ENCODE peak calls at places on chromosome 3, in ten cellular contexts. S, X, R, J, N, I, F, P, C and U are unnamed samples.

GRCh38 chr3:187788984-187789857 is 44.0 kb upstream of the BCL6 start:
- DNase-seq in S (no peak), X (no peak), R (no peak), J (no peak), N (no peak), I (no peak), F (no peak), P (no peak), C (no peak), U (no peak)

GRCh38 chr3:10198761-10199688 is 34.3 kb downstream of the IRAK2 start:
- DNase-seq in S (peak), X (no peak), R (peak), J (peak), N (peak), I (peak), F (no peak), P (no peak), C (no peak), U (no peak)

GRCh38 chr3:141690366-141691072 is 47.6 kb upstream of the RNF7 start:
- DNase-seq in S (no peak), X (no peak), R (no peak), J (no peak), N (peak), I (no peak), F (no peak), P (no peak), C (no peak), U (no peak)

GRCh38 chr3:183116051-183116614 is 16.8 kb upstream of the MCCC1 start:
- DNase-seq in S (no peak), X (no peak), R (peak), J (no peak), N (no peak), I (peak), F (no peak), P (no peak), C (peak), U (no peak)

GRCh38 chr3:180421221-180421620 is 180.7 kb upstream of the TTC14 start:
- DNase-seq in S (no peak), X (no peak), R (no peak), J (no peak), N (peak), I (no peak), F (no peak), P (no peak), C (no peak), U (no peak)

GRCh38 chr3:146507331-146508120 is 36.9 kb downstream of the PLSCR1 start:
- DNase-seq in S (no peak), X (no peak), R (no peak), J (no peak), N (no peak), I (no peak), F (no peak), P (no peak), C (no peak), U (no peak)

GRCh38 chr3:107752202-107752990 is 229.6 kb downstream of the BBX start:
- DNase-seq in S (peak), X (peak), R (peak), J (peak), N (peak), I (peak), F (no peak), P (no peak), C (no peak), U (no peak)

GRCh38 chr3:144586382-144586781 is 614.8 kb downstream of the DIPK2A start:
- DNase-seq in S (peak), X (no peak), R (no peak), J (no peak), N (peak), I (no peak), F (no peak), P (no peak), C (no peak), U (no peak)

GRCh38 chr3:88810455-88810854 is 297.0 kb upstream of the EPHA3 start:
- DNase-seq in S (peak), X (no peak), R (no peak), J (no peak), N (peak), I (no peak), F (no peak), P (no peak), C (no peak), U (no peak)

GRCh38 chr3:106006001-106006400 is 137.2 kb upstream of the CBLB start:
- DNase-seq in S (peak), X (no peak), R (no peak), J (peak), N (peak), I (no peak), F (no peak), P (no peak), C (no peak), U (no peak)

GRCh38 chr3:190019020-190019419 is 101.7 kb downstream of the P3H2 start:
- DNase-seq in S (no peak), X (no peak), R (no peak), J (no peak), N (no peak), I (no peak), F (no peak), P (no peak), C (no peak), U (no peak)

GRCh38 chr3:113423699-113424098 is 17.6 kb downstream of the CFAP44 start:
- DNase-seq in S (no peak), X (no peak), R (peak), J (no peak), N (no peak), I (no peak), F (no peak), P (no peak), C (no peak), U (no peak)

GRCh38 chr3:11367116-11367781 is 95.1 kb downstream of the ATG7 start:
- DNase-seq in S (no peak), X (no peak), R (no peak), J (no peak), N (peak), I (no peak), F (no peak), P (peak), C (no peak), U (no peak)

GRCh38 chr3:27657404-27657803 is 64.7 kb downstream of the EOMES start:
- DNase-seq in S (no peak), X (no peak), R (no peak), J (no peak), N (no peak), I (no peak), F (no peak), P (no peak), C (no peak), U (no peak)

GRCh38 chr3:177478170-177478859 is 281.0 kb upstream of the TBL1XR1 start:
- DNase-seq in S (peak), X (peak), R (no peak), J (peak), N (peak), I (peak), F (peak), P (peak), C (no peak), U (no peak)

GRCh38 chr3:48240000-48240710 is 749 bp upstream of the ZNF589 start:
- DNase-seq in S (no peak), X (no peak), R (no peak), J (no peak), N (no peak), I (no peak), F (no peak), P (no peak), C (no peak), U (no peak)

GRCh38 chr3:80889643-80890042 is 871.8 kb downstream of the GBE1 start:
- DNase-seq in S (no peak), X (no peak), R (no peak), J (no peak), N (no peak), I (no peak), F (no peak), P (no peak), C (no peak), U (no peak)

GRCh38 chr3:183226333-183226732 is 26.7 kb upstream of the B3GNT5 start:
- DNase-seq in S (no peak), X (no peak), R (no peak), J (no peak), N (no peak), I (no peak), F (no peak), P (no peak), C (no peak), U (no peak)

GRCh38 chr3:60417590-60417989 is 833.7 kb downstream of the FHIT start:
- DNase-seq in S (no peak), X (no peak), R (no peak), J (no peak), N (no peak), I (no peak), F (no peak), P (no peak), C (no peak), U (no peak)

GRCh38 chr3:112512320-112512719 is 13.0 kb upstream of the BTLA start:
- DNase-seq in S (no peak), X (no peak), R (no peak), J (no peak), N (no peak), I (no peak), F (no peak), P (no peak), C (no peak), U (no peak)

GRCh38 chr3:57659004-57659672 is 33.7 kb downstream of the DENND6A start:
- DNase-seq in S (no peak), X (no peak), R (no peak), J (peak), N (no peak), I (no peak), F (no peak), P (no peak), C (no peak), U (no peak)

GRCh38 chr3:54427951-54428871 is 305.9 kb downstream of the CACNA2D3 start:
- DNase-seq in S (peak), X (peak), R (peak), J (peak), N (peak), I (peak), F (no peak), P (peak), C (peak), U (no peak)

GRCh38 chr3:35900079-35900478 is 260.8 kb downstream of the ARPP21 start:
- DNase-seq in S (no peak), X (no peak), R (no peak), J (no peak), N (no peak), I (no peak), F (no peak), P (no peak), C (no peak), U (no peak)

GRCh38 chr3:101643861-101644613 is 32.9 kb downstream of the ZBTB11 start:
- DNase-seq in S (peak), X (peak), R (peak), J (no peak), N (peak), I (no peak), F (no peak), P (no peak), C (no peak), U (no peak)

GRCh38 chr3:101642441-101642840 is 34.5 kb downstream of the ZBTB11 start:
- DNase-seq in S (no peak), X (no peak), R (no peak), J (no peak), N (no peak), I (no peak), F (no peak), P (no peak), C (no peak), U (no peak)

GRCh38 chr3:101643009-101643844 is 33.7 kb downstream of the ZBTB11 start:
- DNase-seq in S (no peak), X (no peak), R (no peak), J (no peak), N (no peak), I (no peak), F (no peak), P (no peak), C (no peak), U (no peak)

DNA sequence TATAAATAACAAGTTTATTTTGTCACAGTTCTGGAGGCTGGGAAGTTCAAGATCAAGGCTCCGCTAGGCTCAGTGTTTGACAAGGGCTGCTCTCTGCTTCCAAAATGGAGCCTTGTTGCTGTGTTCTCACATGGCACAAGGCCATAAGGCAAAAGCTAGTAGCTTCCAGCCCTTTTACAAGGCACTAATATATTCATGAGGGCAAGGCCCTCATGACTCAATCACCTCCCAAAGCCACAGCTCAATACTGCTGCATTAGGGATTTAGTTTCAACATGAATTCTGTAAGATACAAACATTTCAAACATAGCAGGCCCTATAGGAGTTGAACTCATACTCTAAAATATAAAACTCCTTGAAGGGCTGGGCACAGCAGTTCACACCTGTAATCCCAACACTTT is 30.2 kb downstream of the ZBTB11 start:
- DNase-seq in S (peak), X (no peak), R (no peak), J (no peak), N (peak), I (no peak), F (no peak), P (no peak), C (no peak), U (no peak)
- TF ChIP-seq CTCF in S (no peak), X (no peak), R (no peak), J (no peak), N (no peak), I (no peak), F (no peak), P (no peak), C (no peak), U (no peak)

GRCh38 chr3:169662215-169663070 is 1.1 kb downstream of the MECOM start:
- DNase-seq in S (peak), X (peak), R (peak), J (peak), N (peak), I (peak), F (peak), P (no peak), C (peak), U (no peak)
- TF ChIP-seq CTCF in S (no peak), X (peak), R (peak), J (peak), N (peak), I (peak), F (peak), P (peak), C (peak), U (no peak)

GRCh38 chr3:126365351-126366274 is 8.4 kb upstream of the KLF15 start:
- DNase-seq in S (no peak), X (no peak), R (no peak), J (no peak), N (no peak), I (no peak), F (no peak), P (no peak), C (no peak), U (no peak)
- TF ChIP-seq CTCF in S (no peak), X (no peak), R (no peak), J (no peak), N (no peak), I (no peak), F (no peak), P (no peak), C (no peak), U (no peak)

DNA sequence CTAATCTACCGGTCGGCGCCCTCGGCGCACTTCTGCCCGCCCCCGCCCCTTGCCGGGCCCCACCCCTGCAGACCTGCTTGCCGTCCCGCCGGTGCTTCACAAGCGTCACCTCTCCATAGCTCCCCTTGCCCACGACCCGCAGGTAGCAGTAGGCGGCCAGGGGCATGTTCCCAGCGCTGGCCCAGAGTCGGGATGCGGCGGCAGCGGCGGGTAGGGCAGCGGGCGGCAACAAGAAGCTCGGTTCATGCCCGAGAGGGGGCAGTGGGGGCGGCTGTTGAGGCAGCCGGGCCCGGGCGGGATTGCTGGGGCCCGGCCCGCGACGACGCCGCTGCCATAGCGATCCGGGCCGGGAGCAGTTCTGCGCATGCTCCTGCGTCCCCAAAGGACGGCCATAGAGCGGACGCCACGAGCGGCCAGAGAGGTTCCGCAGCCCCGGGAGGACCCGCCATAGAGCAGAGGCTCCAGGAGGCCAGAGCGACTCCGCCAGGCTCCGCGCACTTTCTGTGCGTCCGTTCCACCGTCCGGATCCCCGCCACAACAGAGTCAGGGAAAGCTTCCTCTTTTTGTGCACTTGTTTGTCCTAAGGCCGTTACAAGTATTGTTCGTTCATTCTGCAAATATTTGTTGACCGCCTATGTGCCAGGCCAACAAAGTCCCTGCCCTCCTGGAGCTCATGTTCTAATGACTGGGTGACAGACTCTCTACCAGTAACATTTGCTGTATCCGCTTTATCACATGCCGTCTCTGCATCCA is at the start of gene NEK4:
- DNase-seq in S (peak), X (peak), R (peak), J (peak), N (peak), I (peak), F (peak), P (peak), C (peak), U (peak)
- TF ChIP-seq CTCF in S (no peak), X (no peak), R (no peak), J (no peak), N (no peak), I (no peak), F (no peak), P (no peak), C (no peak), U (no peak)

GRCh38 chr3:37556789-37557301 is 304.8 kb upstream of the CTDSPL start:
- DNase-seq in S (no peak), X (no peak), R (no peak), J (no peak), N (no peak), I (no peak), F (no peak), P (no peak), C (no peak), U (no peak)

GRCh38 chr3:37559461-37559860 is 302.2 kb upstream of the CTDSPL start:
- DNase-seq in S (peak), X (no peak), R (no peak), J (no peak), N (peak), I (no peak), F (no peak), P (no peak), C (no peak), U (no peak)

GRCh38 chr3:37558580-37558979 is 303.1 kb upstream of the CTDSPL start:
- DNase-seq in S (no peak), X (no peak), R (no peak), J (no peak), N (no peak), I (no peak), F (no peak), P (no peak), C (no peak), U (no peak)

DNA sequence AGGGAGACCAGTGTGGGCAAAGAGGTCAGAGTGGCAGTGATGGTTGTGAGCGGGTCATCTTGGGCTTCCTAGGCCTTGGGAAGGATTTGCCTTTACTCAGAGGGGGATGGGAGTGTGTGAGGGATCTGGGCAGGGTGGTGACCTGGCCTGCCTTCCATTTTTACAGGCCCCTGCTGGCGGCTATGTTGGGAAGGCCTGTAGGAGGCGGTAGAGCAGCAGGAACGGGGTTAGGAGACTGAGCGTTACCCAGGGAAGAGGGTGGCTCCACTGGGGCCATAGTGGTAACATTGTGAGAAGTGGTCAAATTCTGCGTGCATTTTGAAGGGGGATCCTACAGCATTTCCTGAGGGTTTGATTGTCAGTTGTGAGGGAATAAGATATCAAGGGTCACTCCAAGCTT is 307.3 kb upstream of the CTDSPL start:
- DNase-seq in S (no peak), X (no peak), R (peak), J (no peak), N (no peak), I (no peak), F (no peak), P (no peak), C (no peak), U (no peak)
- TF ChIP-seq CTCF in S (no peak), X (peak), R (peak), J (no peak), N (no peak), I (no peak), F (no peak), P (no peak), C (no peak), U (no peak)

DNA sequence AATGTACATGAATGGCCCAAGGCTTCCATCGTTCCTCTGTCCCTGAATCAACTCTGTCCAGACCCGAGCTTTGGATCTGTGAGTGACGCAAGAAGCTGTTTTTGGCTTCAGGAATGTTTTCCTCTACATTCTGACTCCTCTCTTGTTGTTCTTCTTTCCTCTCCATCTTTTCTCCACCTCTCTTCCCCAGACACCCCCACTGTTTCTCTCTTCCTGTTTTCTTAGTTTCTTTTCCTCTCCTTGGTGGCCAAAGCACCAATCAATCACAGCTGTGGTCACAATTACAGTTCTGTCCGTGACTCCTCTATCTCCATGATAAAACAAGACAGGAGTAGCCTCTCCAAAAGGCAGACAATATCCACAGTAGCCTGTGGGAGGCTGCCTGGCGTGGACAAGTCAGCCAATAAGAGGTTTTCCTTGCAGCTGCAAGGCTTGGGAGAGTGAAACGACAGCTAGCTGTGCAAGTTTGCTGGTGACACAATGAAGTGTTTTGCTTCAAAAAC is 4.9 kb upstream of the TMEM212 start:
- DNase-seq in S (peak), X (no peak), R (no peak), J (no peak), N (peak), I (no peak), F (no peak), P (peak), C (no peak), U (no peak)
- TF ChIP-seq CTCF in S (no peak), X (no peak), R (no peak), J (no peak), N (peak), I (no peak), F (no peak), P (no peak), C (no peak), U (no peak)

GRCh38 chr3:17059966-17060560 is 175.3 kb downstream of the PLCL2 start:
- DNase-seq in S (no peak), X (no peak), R (no peak), J (no peak), N (no peak), I (no peak), F (no peak), P (no peak), C (no peak), U (no peak)
- TF ChIP-seq CTCF in S (no peak), X (no peak), R (no peak), J (no peak), N (no peak), I (no peak), F (no peak), P (no peak), C (no peak), U (no peak)

GRCh38 chr3:139032326-139033002 is 11.7 kb upstream of the PRR23B start:
- DNase-seq in S (no peak), X (no peak), R (no peak), J (no peak), N (no peak), I (no peak), F (no peak), P (no peak), C (no peak), U (no peak)

DNA sequence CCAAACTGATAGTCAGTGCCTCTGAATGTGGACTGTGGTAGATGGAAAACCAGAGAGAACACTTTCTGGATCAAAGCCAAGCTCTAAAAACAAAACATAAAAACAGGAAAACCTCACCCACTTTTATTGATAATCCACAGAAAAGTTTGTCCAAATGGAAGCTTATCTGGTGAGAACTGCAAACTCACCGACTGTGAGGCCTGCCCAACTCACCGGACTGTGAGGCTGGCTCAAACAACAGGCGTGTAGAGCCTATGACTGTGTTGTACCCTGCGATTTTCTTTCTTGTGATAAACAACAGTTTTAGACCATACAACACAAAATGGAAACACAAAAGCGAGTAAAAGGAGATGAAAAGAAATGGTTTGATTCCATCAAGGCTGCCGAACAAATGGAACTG is 7.2 kb downstream of the PRR23C start:
- DNase-seq in S (no peak), X (no peak), R (no peak), J (no peak), N (no peak), I (no peak), F (no peak), P (no peak), C (no peak), U (no peak)
- TF ChIP-seq CTCF in S (no peak), X (no peak), R (no peak), J (no peak), N (no peak), I (no peak), F (no peak), P (no peak), C (no peak), U (no peak)